ENCODE peak calls at places on chromosomes 12 and 14, in seven cellular contexts. B is H9, M is IMR-90, J is mesenchymal stem cell, Q is H1, Z is mesendoderm, K is trophoblast cell. N is an unnamed sample.

GRCh38 chr14:96920023-96920422 is 122.8 kb downstream of the VRK1 start:
- DNase-seq in B (no peak), M (no peak), J (no peak), Q (no peak), Z (no peak), K (no peak), N (no peak)

GRCh38 chr12:29242921-29243431 is 93.9 kb downstream of the FAR2 start:
- DNase-seq in B (no peak), M (no peak), J (peak), Q (no peak), Z (peak), K (no peak), N (no peak)

GRCh38 chr12:106292339-106292738 is 10.2 kb upstream of the TCP11L2 start:
- DNase-seq in B (no peak), M (no peak), J (no peak), Q (no peak), Z (no peak), K (no peak), N (no peak)

GRCh38 chr14:96893966-96894622 is 96.9 kb downstream of the VRK1 start:
- DNase-seq in B (no peak), M (no peak), J (no peak), Q (no peak), Z (no peak), K (no peak), N (no peak)

GRCh38 chr12:132727091-132727794 is 16.6 kb downstream of the PGAM5 start:
- DNase-seq in B (no peak), M (no peak), J (no peak), Q (no peak), Z (no peak), K (no peak), N (no peak)

GRCh38 chr12:1281683-1282366 is 290.8 kb downstream of the ERC1 start:
- DNase-seq in B (no peak), M (peak), J (peak), Q (no peak), Z (no peak), K (no peak), N (no peak)

GRCh38 chr12:7731499-7731898 is 15.7 kb downstream of the CLEC4C start:
- DNase-seq in B (no peak), M (no peak), J (no peak), Q (no peak), Z (no peak), K (no peak), N (no peak)

GRCh38 chr12:31524791-31525495 is 66.0 kb downstream of the DENND5B start:
- DNase-seq in B (no peak), M (peak), J (peak), Q (no peak), Z (no peak), K (no peak), N (no peak)

GRCh38 chr14:104390941-104391901 is 188.3 kb upstream of the C14orf180 start:
- DNase-seq in B (peak), M (no peak), J (no peak), Q (no peak), Z (no peak), K (no peak), N (no peak)

GRCh38 chr12:72282721-72283120 is 10.6 kb downstream of the TRHDE start:
- DNase-seq in B (no peak), M (no peak), J (peak), Q (no peak), Z (peak), K (peak), N (no peak)

GRCh38 chr12:52204095-52204930 is 12.5 kb upstream of the KRT80 start:
- DNase-seq in B (no peak), M (peak), J (peak), Q (no peak), Z (no peak), K (no peak), N (no peak)

GRCh38 chr12:123449103-123449736 is 8.7 kb upstream of the SNRNP35 start:
- DNase-seq in B (no peak), M (no peak), J (peak), Q (no peak), Z (no peak), K (peak), N (no peak)

GRCh38 chr14:99201351-99202073 is 70.5 kb downstream of the BCL11B start:
- DNase-seq in B (no peak), M (no peak), J (no peak), Q (no peak), Z (peak), K (no peak), N (no peak)

GRCh38 chr12:70724444-70724843 is 87.2 kb upstream of the PTPRB start:
- DNase-seq in B (peak), M (peak), J (peak), Q (no peak), Z (peak), K (peak), N (no peak)

GRCh38 chr14:31880935-31881334 is 196.2 kb upstream of the ARHGAP5 start:
- DNase-seq in B (no peak), M (peak), J (peak), Q (no peak), Z (peak), K (peak), N (no peak)

GRCh38 chr12:47079894-47080724 is at the start of gene AMIGO2:
- DNase-seq in B (peak), M (peak), J (peak), Q (peak), Z (peak), K (peak), N (peak)

GRCh38 chr14:56855891-56856461 is 45.7 kb upstream of the OTX2 start:
- DNase-seq in B (peak), M (no peak), J (no peak), Q (peak), Z (peak), K (peak), N (peak)

GRCh38 chr14:23569443-23570151 is 2.0 kb upstream of the AP1G2 start:
- DNase-seq in B (peak), M (no peak), J (no peak), Q (no peak), Z (peak), K (no peak), N (no peak)

GRCh38 chr14:58944226-58944769 is 244.2 kb upstream of the DAAM1 start:
- DNase-seq in B (no peak), M (no peak), J (no peak), Q (no peak), Z (peak), K (peak), N (no peak)

GRCh38 chr12:113732916-113733315 is 233.2 kb downstream of the RBM19 start:
- DNase-seq in B (no peak), M (no peak), J (no peak), Q (no peak), Z (no peak), K (no peak), N (no peak)
- H3K4ac ChIP-seq in B (no peak), M (no peak), J (no peak), Q (no peak), Z (no peak), K (no peak), N (no peak)

GRCh38 chr14:75120546-75121291 is 6.1 kb downstream of the NEK9 start:
- DNase-seq in B (no peak), M (no peak), J (no peak), Q (no peak), Z (no peak), K (no peak), N (no peak)

GRCh38 chr14:75123991-75124390 is 2.9 kb downstream of the NEK9 start:
- DNase-seq in B (no peak), M (peak), J (peak), Q (no peak), Z (peak), K (peak), N (no peak)

GRCh38 chr14:75113932-75114539 is 12.8 kb downstream of the NEK9 start:
- DNase-seq in B (no peak), M (no peak), J (no peak), Q (no peak), Z (no peak), K (no peak), N (no peak)

GRCh38 chr14:75121559-75121958 is 5.3 kb downstream of the NEK9 start:
- DNase-seq in B (no peak), M (no peak), J (no peak), Q (no peak), Z (no peak), K (no peak), N (no peak)

GRCh38 chr14:75119056-75119455 is 7.8 kb downstream of the NEK9 start:
- DNase-seq in B (no peak), M (peak), J (peak), Q (no peak), Z (no peak), K (peak), N (no peak)
- H3K4ac ChIP-seq in B (no peak), M (no peak), J (no peak), Q (no peak), Z (no peak), K (no peak), N (no peak)

GRCh38 chr12:50788562-50788961 is 24.7 kb downstream of the ATF1 start:
- DNase-seq in B (no peak), M (peak), J (peak), Q (peak), Z (no peak), K (peak), N (no peak)
- H3K4ac ChIP-seq in B (no peak), M (peak), J (no peak), Q (no peak), Z (no peak), K (peak), N (no peak)

DNA sequence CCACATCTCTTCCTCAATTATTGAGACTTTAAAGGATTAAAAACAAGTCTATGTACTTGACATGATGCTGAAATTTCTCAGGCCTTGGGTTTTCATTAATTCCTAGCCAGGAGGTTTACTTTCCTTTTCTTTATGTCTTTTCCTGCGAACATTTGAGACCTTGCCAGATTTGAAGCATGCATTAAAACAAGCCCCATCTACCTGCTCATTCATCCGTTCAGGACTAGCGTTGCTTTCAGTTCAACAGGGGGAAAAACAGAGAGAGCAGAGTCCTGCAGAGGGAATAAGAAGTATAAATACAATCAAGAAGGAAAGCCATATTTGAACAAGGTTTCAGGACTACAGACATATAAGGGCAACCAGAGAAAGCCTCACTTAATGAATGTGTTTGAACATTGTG is 542.4 kb downstream of the DIO2 start:
- DNase-seq in B (no peak), M (no peak), J (no peak), Q (no peak), Z (no peak), K (no peak), N (no peak)
- H3K4ac ChIP-seq in B (no peak), M (no peak), J (no peak), Q (no peak), Z (no peak), K (no peak), N (no peak)

GRCh38 chr14:38201137-38201828 is 6.4 kb upstream of the SSTR1 start:
- DNase-seq in B (peak), M (no peak), J (no peak), Q (peak), Z (no peak), K (no peak), N (no peak)
- H3K4ac ChIP-seq in B (no peak), M (no peak), J (no peak), Q (no peak), Z (no peak), K (no peak), N (no peak)

GRCh38 chr12:80713419-80713818 is 3.3 kb upstream of the MYF5 start:
- DNase-seq in B (no peak), M (no peak), J (no peak), Q (no peak), Z (no peak), K (no peak), N (no peak)
- H3K4ac ChIP-seq in B (no peak), M (no peak), J (no peak), Q (no peak), Z (no peak), K (no peak), N (no peak)